ENCODE peak calls at places on chromosomes 1 and 21, in ten cellular contexts. One of them, this sample, is unnamed.
A peak's percentile ranks its signal among the peaks of the same experiment; 100 is the strongest.

GRCh38 chr1:208178091-208178529 is 66.1 kb downstream of the PLXNA2 start:
- DNase-seq in T1000: no peak
- DNase-seq in NCI-H1417: peak; percentile 80
- DNase-seq in GM20000: no peak
- DNase-seq in cardiac septum: no peak
- DNase-seq in kidney glomerular epithelial cell: no peak
- DNase-seq in C1 segment of cervical spinal cord: no peak
- DNase-seq in kidney tubule cell: peak; percentile 22
- DNase-seq in thoracic aorta: no peak
- DNase-seq in AML-193: no peak
- DNase-seq in this sample: no peak

GRCh38 chr1:167669209-167670139 is 39.4 kb downstream of the RCSD1 start:
- DNase-seq in T1000: no peak
- DNase-seq in NCI-H1417: no peak
- DNase-seq in GM20000: no peak
- DNase-seq in cardiac septum: no peak
- DNase-seq in kidney glomerular epithelial cell: no peak
- DNase-seq in C1 segment of cervical spinal cord: no peak
- DNase-seq in kidney tubule cell: no peak
- DNase-seq in thoracic aorta: no peak
- DNase-seq in AML-193: no peak
- DNase-seq in this sample: no peak

GRCh38 chr1:192633533-192634258 is 2.3 kb upstream of the RGS13 start:
- DNase-seq in T1000: no peak
- DNase-seq in NCI-H1417: no peak
- DNase-seq in GM20000: no peak
- DNase-seq in cardiac septum: no peak
- DNase-seq in kidney glomerular epithelial cell: no peak
- DNase-seq in C1 segment of cervical spinal cord: no peak
- DNase-seq in kidney tubule cell: no peak
- DNase-seq in thoracic aorta: no peak
- DNase-seq in AML-193: no peak
- DNase-seq in this sample: no peak

GRCh38 chr21:16563795-16564194 is 834.0 kb downstream of the USP25 start:
- DNase-seq in T1000: no peak
- DNase-seq in NCI-H1417: no peak
- DNase-seq in GM20000: no peak
- DNase-seq in cardiac septum: no peak
- DNase-seq in kidney glomerular epithelial cell: peak; percentile 88
- DNase-seq in C1 segment of cervical spinal cord: no peak
- DNase-seq in kidney tubule cell: peak; percentile 96
- DNase-seq in thoracic aorta: no peak
- DNase-seq in AML-193: no peak
- DNase-seq in this sample: no peak

GRCh38 chr1:33377750-33378149 is 53.1 kb downstream of the PHC2 start:
- DNase-seq in T1000: no peak
- DNase-seq in NCI-H1417: peak; percentile 35
- DNase-seq in GM20000: no peak
- DNase-seq in cardiac septum: no peak
- DNase-seq in kidney glomerular epithelial cell: no peak
- DNase-seq in C1 segment of cervical spinal cord: no peak
- DNase-seq in kidney tubule cell: no peak
- DNase-seq in thoracic aorta: no peak
- DNase-seq in AML-193: no peak
- DNase-seq in this sample: no peak

GRCh38 chr1:89910780-89911179 is 84.1 kb upstream of the ZNF326 start:
- DNase-seq in T1000: no peak
- DNase-seq in NCI-H1417: no peak
- DNase-seq in GM20000: no peak
- DNase-seq in cardiac septum: no peak
- DNase-seq in kidney glomerular epithelial cell: peak; percentile 80
- DNase-seq in C1 segment of cervical spinal cord: no peak
- DNase-seq in kidney tubule cell: peak; percentile 93
- DNase-seq in thoracic aorta: no peak
- DNase-seq in AML-193: no peak
- DNase-seq in this sample: no peak

GRCh38 chr1:95982706-95983105 is 738.9 kb upstream of the PTBP2 start:
- DNase-seq in T1000: no peak
- DNase-seq in NCI-H1417: no peak
- DNase-seq in GM20000: no peak
- DNase-seq in cardiac septum: no peak
- DNase-seq in kidney glomerular epithelial cell: no peak
- DNase-seq in C1 segment of cervical spinal cord: no peak
- DNase-seq in kidney tubule cell: peak; percentile 66
- DNase-seq in thoracic aorta: no peak
- DNase-seq in AML-193: no peak
- DNase-seq in this sample: no peak

GRCh38 chr1:97632075-97632474 is 288.8 kb downstream of the DPYD start:
- DNase-seq in T1000: peak; percentile 13
- DNase-seq in NCI-H1417: peak; percentile 68
- DNase-seq in GM20000: no peak
- DNase-seq in cardiac septum: no peak
- DNase-seq in kidney glomerular epithelial cell: peak; percentile 76
- DNase-seq in C1 segment of cervical spinal cord: no peak
- DNase-seq in kidney tubule cell: peak; percentile 6
- DNase-seq in thoracic aorta: no peak
- DNase-seq in AML-193: no peak
- DNase-seq in this sample: no peak

GRCh38 chr1:88634538-88634937 is 49.5 kb upstream of the PKN2 start:
- DNase-seq in T1000: no peak
- DNase-seq in NCI-H1417: no peak
- DNase-seq in GM20000: no peak
- DNase-seq in cardiac septum: no peak
- DNase-seq in kidney glomerular epithelial cell: no peak
- DNase-seq in C1 segment of cervical spinal cord: no peak
- DNase-seq in kidney tubule cell: no peak
- DNase-seq in thoracic aorta: no peak
- DNase-seq in AML-193: no peak
- DNase-seq in this sample: no peak

GRCh38 chr21:42437786-42438185 is 34.1 kb downstream of the UBASH3A start:
- DNase-seq in T1000: no peak
- DNase-seq in NCI-H1417: no peak
- DNase-seq in GM20000: no peak
- DNase-seq in cardiac septum: no peak
- DNase-seq in kidney glomerular epithelial cell: no peak
- DNase-seq in C1 segment of cervical spinal cord: no peak
- DNase-seq in kidney tubule cell: peak; percentile 8
- DNase-seq in thoracic aorta: no peak
- DNase-seq in AML-193: no peak
- DNase-seq in this sample: no peak

GRCh38 chr1:21495225-21495820 is 13.9 kb upstream of the ALPL start:
- DNase-seq in T1000: no peak
- DNase-seq in NCI-H1417: no peak
- DNase-seq in GM20000: no peak
- DNase-seq in cardiac septum: peak; percentile 54
- DNase-seq in kidney glomerular epithelial cell: no peak
- DNase-seq in C1 segment of cervical spinal cord: no peak
- DNase-seq in kidney tubule cell: no peak
- DNase-seq in thoracic aorta: no peak
- DNase-seq in AML-193: no peak
- DNase-seq in this sample: no peak

GRCh38 chr1:157315544-157315943 is 177.3 kb upstream of the ETV3 start:
- DNase-seq in T1000: no peak
- DNase-seq in NCI-H1417: no peak
- DNase-seq in GM20000: no peak
- DNase-seq in cardiac septum: no peak
- DNase-seq in kidney glomerular epithelial cell: no peak
- DNase-seq in C1 segment of cervical spinal cord: no peak
- DNase-seq in kidney tubule cell: no peak
- DNase-seq in thoracic aorta: no peak
- DNase-seq in AML-193: no peak
- DNase-seq in this sample: no peak

GRCh38 chr1:109490029-109490933 is 3.6 kb upstream of the CYB561D1 start:
- DNase-seq in T1000: peak; percentile 21
- DNase-seq in NCI-H1417: peak; percentile 27
- DNase-seq in GM20000: peak; percentile 75
- DNase-seq in cardiac septum: no peak
- DNase-seq in kidney glomerular epithelial cell: peak; percentile 55
- DNase-seq in C1 segment of cervical spinal cord: peak; percentile 48
- DNase-seq in kidney tubule cell: peak; percentile 64
- DNase-seq in thoracic aorta: no peak
- DNase-seq in AML-193: peak; percentile 50
- DNase-seq in this sample: no peak